ENCODE peak calls at places on chromosomes 13 and 19, in four cellular contexts. One of them, this sample, is unnamed.

GRCh38 chr19:4811328-4812131 is 20.0 kb downstream of the TICAM1 start:
- DNase-seq in M059J: peak; percentile 65
- DNase-seq in choroid plexus epithelial cell: peak; percentile 74
- DNase-seq in naive thymus-derived CD8-positive, alpha-beta T cell: peak; percentile 93
- DNase-seq in this sample: peak; percentile 91

GRCh38 chr13:97122381-97122996 is 99.6 kb upstream of the MBNL2 start:
- DNase-seq in M059J: peak; percentile 74
- DNase-seq in naive thymus-derived CD8-positive, alpha-beta T cell: no peak
- DNase-seq in choroid plexus epithelial cell: peak; percentile 80
- DNase-seq in this sample: no peak

GRCh38 chr19:35718345-35719041 is 690 bp downstream of the KMT2B start:
- DNase-seq in choroid plexus epithelial cell: peak; percentile 18
- DNase-seq in M059J: peak; percentile 30
- DNase-seq in naive thymus-derived CD8-positive, alpha-beta T cell: peak; percentile 72
- DNase-seq in this sample: peak; percentile 38

GRCh38 chr19:2627319-2627829 is 75.1 kb downstream of the GNG7 start:
- DNase-seq in M059J: peak; percentile 99
- DNase-seq in naive thymus-derived CD8-positive, alpha-beta T cell: peak; percentile 60
- DNase-seq in choroid plexus epithelial cell: peak; percentile 98
- DNase-seq in this sample: no peak

GRCh38 chr19:33456845-33457220 is 64.8 kb downstream of the PEPD start:
- DNase-seq in naive thymus-derived CD8-positive, alpha-beta T cell: no peak
- DNase-seq in choroid plexus epithelial cell: no peak
- DNase-seq in M059J: no peak
- DNase-seq in this sample: no peak

GRCh38 chr13:32134241-32134801 is 102.7 kb downstream of the FRY start:
- DNase-seq in M059J: peak; percentile 55
- DNase-seq in naive thymus-derived CD8-positive, alpha-beta T cell: no peak
- DNase-seq in choroid plexus epithelial cell: no peak
- DNase-seq in this sample: no peak

GRCh38 chr19:10353793-10354391 is 14.5 kb upstream of the ICAM3 start:
- DNase-seq in naive thymus-derived CD8-positive, alpha-beta T cell: no peak
- DNase-seq in M059J: no peak
- DNase-seq in choroid plexus epithelial cell: peak; percentile 50
- DNase-seq in this sample: no peak

GRCh38 chr13:45105895-45106294 is 14.4 kb upstream of the GTF2F2 start:
- DNase-seq in choroid plexus epithelial cell: peak; percentile 56
- DNase-seq in M059J: no peak
- DNase-seq in naive thymus-derived CD8-positive, alpha-beta T cell: no peak
- DNase-seq in this sample: no peak

GRCh38 chr19:39433480-39434079 is 2.2 kb downstream of the RPS16 start:
- DNase-seq in naive thymus-derived CD8-positive, alpha-beta T cell: no peak
- DNase-seq in choroid plexus epithelial cell: no peak
- DNase-seq in M059J: no peak
- DNase-seq in this sample: no peak

GRCh38 chr13:77696006-77696862 is 1.3 kb upstream of the SLAIN1 start:
- DNase-seq in choroid plexus epithelial cell: no peak
- DNase-seq in naive thymus-derived CD8-positive, alpha-beta T cell: peak; percentile 45
- DNase-seq in M059J: no peak
- DNase-seq in this sample: peak; percentile 11

GRCh38 chr19:6409346-6409745 is 15.3 kb downstream of the KHSRP start:
- DNase-seq in naive thymus-derived CD8-positive, alpha-beta T cell: no peak
- DNase-seq in M059J: no peak
- DNase-seq in choroid plexus epithelial cell: no peak
- DNase-seq in this sample: no peak

GRCh38 chr19:32022044-32022945 is 323.1 kb upstream of the ZNF507 start:
- DNase-seq in choroid plexus epithelial cell: no peak
- DNase-seq in M059J: no peak
- DNase-seq in naive thymus-derived CD8-positive, alpha-beta T cell: no peak
- DNase-seq in this sample: no peak

GRCh38 chr13:28819046-28819747 is 942 bp upstream of the MTUS2 start:
- DNase-seq in naive thymus-derived CD8-positive, alpha-beta T cell: no peak
- DNase-seq in M059J: no peak
- DNase-seq in choroid plexus epithelial cell: peak; percentile 37
- DNase-seq in this sample: no peak

GRCh38 chr13:27425151-27425917 is 915 bp downstream of the GTF3A start:
- DNase-seq in naive thymus-derived CD8-positive, alpha-beta T cell: no peak
- DNase-seq in choroid plexus epithelial cell: peak; percentile 10
- DNase-seq in M059J: peak; percentile 62
- DNase-seq in this sample: no peak

GRCh38 chr13:38494445-38494844 is 144.8 kb downstream of the UFM1 start:
- DNase-seq in choroid plexus epithelial cell: no peak
- DNase-seq in naive thymus-derived CD8-positive, alpha-beta T cell: no peak
- DNase-seq in M059J: no peak
- DNase-seq in this sample: no peak

GRCh38 chr19:10836478-10837325 is 690 bp upstream of the TMED1 start:
- DNase-seq in choroid plexus epithelial cell: peak; percentile 90
- DNase-seq in M059J: no peak
- DNase-seq in naive thymus-derived CD8-positive, alpha-beta T cell: peak; percentile 92
- DNase-seq in this sample: no peak

GRCh38 chr19:7294571-7295212 is 478 bp upstream of the INSR start:
- DNase-seq in naive thymus-derived CD8-positive, alpha-beta T cell: no peak
- DNase-seq in M059J: peak; percentile 21
- DNase-seq in choroid plexus epithelial cell: no peak
- DNase-seq in this sample: no peak

GRCh38 chr19:13234518-13234917 is 84.3 kb downstream of the IER2 start:
- DNase-seq in M059J: peak; percentile 27
- DNase-seq in naive thymus-derived CD8-positive, alpha-beta T cell: peak; percentile 89
- DNase-seq in choroid plexus epithelial cell: no peak
- DNase-seq in this sample: peak; percentile 66

GRCh38 chr13:93559718-93560117 is 333.1 kb downstream of the GPC6 start:
- DNase-seq in naive thymus-derived CD8-positive, alpha-beta T cell: no peak
- DNase-seq in M059J: peak; percentile 69
- DNase-seq in choroid plexus epithelial cell: peak; percentile 87
- DNase-seq in this sample: no peak

GRCh38 chr13:33782631-33783030 is 35.3 kb upstream of the RFC3 start:
- DNase-seq in choroid plexus epithelial cell: no peak
- DNase-seq in naive thymus-derived CD8-positive, alpha-beta T cell: no peak
- DNase-seq in M059J: no peak
- DNase-seq in this sample: no peak

GRCh38 chr13:50375792-50376191 is 360.5 kb downstream of the KCNRG start:
- DNase-seq in M059J: peak; percentile 90
- DNase-seq in choroid plexus epithelial cell: peak; percentile 49
- DNase-seq in naive thymus-derived CD8-positive, alpha-beta T cell: no peak
- DNase-seq in this sample: no peak

GRCh38 chr19:17235618-17236413 is 9.8 kb downstream of the OCEL1 start:
- DNase-seq in choroid plexus epithelial cell: peak; percentile 79
- DNase-seq in M059J: peak; percentile 71
- DNase-seq in naive thymus-derived CD8-positive, alpha-beta T cell: peak; percentile 85
- DNase-seq in this sample: peak; percentile 71

GRCh38 chr13:32659736-32660135 is 73.5 kb downstream of the PDS5B start:
- DNase-seq in naive thymus-derived CD8-positive, alpha-beta T cell: no peak
- DNase-seq in M059J: peak; percentile 22
- DNase-seq in choroid plexus epithelial cell: peak; percentile 47
- DNase-seq in this sample: no peak

GRCh38 chr19:50861496-50862286 is 7.0 kb downstream of the KLK3 start:
- DNase-seq in M059J: no peak
- DNase-seq in naive thymus-derived CD8-positive, alpha-beta T cell: no peak
- DNase-seq in choroid plexus epithelial cell: no peak
- DNase-seq in this sample: no peak

This sample was measured in effector memory CD8-positive, alpha-beta T cell.